ENCODE peak calls at places on chromosomes 4 and X, in four cellular contexts. One of them, this sample, is unnamed.
A peak's percentile ranks its signal among the peaks of the same experiment; 100 is the strongest.

GRCh38 chrX:46788902-46789301 is 30.0 kb upstream of the SLC9A7 start:
- DNase-seq in naive thymus-derived CD4-positive, alpha-beta T cell: no peak
- DNase-seq in AG04450: no peak
- DNase-seq in mammary epithelial cell: no peak
- DNase-seq in this sample: no peak

GRCh38 chrX:77440310-77440709 is 6.9 kb upstream of the FGF16 start:
- DNase-seq in AG04450: no peak
- DNase-seq in mammary epithelial cell: no peak
- DNase-seq in naive thymus-derived CD4-positive, alpha-beta T cell: no peak
- DNase-seq in this sample: no peak

GRCh38 chr4:152850377-152850776 is 70.6 kb downstream of the ARFIP1 start:
- DNase-seq in AG04450: no peak
- DNase-seq in mammary epithelial cell: peak; percentile 83
- DNase-seq in naive thymus-derived CD4-positive, alpha-beta T cell: no peak
- DNase-seq in this sample: peak; percentile 45

GRCh38 chr4:100981447-100982204 is 365.7 kb downstream of the PPP3CA start:
- DNase-seq in naive thymus-derived CD4-positive, alpha-beta T cell: no peak
- DNase-seq in AG04450: no peak
- DNase-seq in mammary epithelial cell: peak; percentile 32
- DNase-seq in this sample: no peak

GRCh38 chr4:164440196-164440595 is 313.7 kb upstream of the SMIM31 start:
- DNase-seq in mammary epithelial cell: peak; percentile 88
- DNase-seq in AG04450: no peak
- DNase-seq in naive thymus-derived CD4-positive, alpha-beta T cell: no peak
- DNase-seq in this sample: no peak

GRCh38 chrX:39519566-39520301 is 578.0 kb downstream of the BCOR start:
- DNase-seq in AG04450: no peak
- DNase-seq in naive thymus-derived CD4-positive, alpha-beta T cell: no peak
- DNase-seq in mammary epithelial cell: no peak
- DNase-seq in this sample: no peak

GRCh38 chr4:137263206-137263605 is 269.1 kb downstream of the PCDH18 start:
- DNase-seq in AG04450: no peak
- DNase-seq in naive thymus-derived CD4-positive, alpha-beta T cell: no peak
- DNase-seq in mammary epithelial cell: no peak
- DNase-seq in this sample: no peak

GRCh38 chr4:88005086-88005485 is 2.3 kb upstream of the PKD2 start:
- DNase-seq in mammary epithelial cell: no peak
- DNase-seq in naive thymus-derived CD4-positive, alpha-beta T cell: no peak
- DNase-seq in AG04450: no peak
- DNase-seq in this sample: no peak

GRCh38 chrX:136584545-136584944 is 52.5 kb downstream of the VGLL1 start:
- DNase-seq in AG04450: no peak
- DNase-seq in mammary epithelial cell: no peak
- DNase-seq in naive thymus-derived CD4-positive, alpha-beta T cell: no peak
- DNase-seq in this sample: no peak

GRCh38 chrX:124328765-124329164 is 3.7 kb upstream of the TEX13D start:
- DNase-seq in naive thymus-derived CD4-positive, alpha-beta T cell: no peak
- DNase-seq in AG04450: no peak
- DNase-seq in mammary epithelial cell: peak; percentile 71
- DNase-seq in this sample: no peak

GRCh38 chr4:178081931-178082330 is 639.7 kb upstream of the AGA start:
- DNase-seq in naive thymus-derived CD4-positive, alpha-beta T cell: no peak
- DNase-seq in mammary epithelial cell: no peak
- DNase-seq in AG04450: no peak
- DNase-seq in this sample: no peak

GRCh38 chr4:20251796-20252655 is at the start of gene SLIT2:
- DNase-seq in mammary epithelial cell: peak; percentile 55
- DNase-seq in AG04450: peak; percentile 52
- DNase-seq in naive thymus-derived CD4-positive, alpha-beta T cell: no peak
- DNase-seq in this sample: no peak

GRCh38 chrX:68829594-68830485 is 1.0 kb downstream of the EFNB1 start:
- DNase-seq in mammary epithelial cell: no peak
- DNase-seq in AG04450: no peak
- DNase-seq in naive thymus-derived CD4-positive, alpha-beta T cell: no peak
- DNase-seq in this sample: no peak

GRCh38 chr4:96472103-96472867 is 632.4 kb downstream of the PDHA2 start:
- DNase-seq in naive thymus-derived CD4-positive, alpha-beta T cell: no peak
- DNase-seq in AG04450: no peak
- DNase-seq in mammary epithelial cell: no peak
- DNase-seq in this sample: no peak

GRCh38 chr4:79576480-79576803 is 168.4 kb upstream of the GK2 start:
- DNase-seq in naive thymus-derived CD4-positive, alpha-beta T cell: no peak
- DNase-seq in mammary epithelial cell: peak; percentile 9
- DNase-seq in AG04450: no peak
- DNase-seq in this sample: no peak

GRCh38 chr4:42083816-42084215 is 68.6 kb downstream of the BEND4 start:
- DNase-seq in mammary epithelial cell: no peak
- DNase-seq in AG04450: no peak
- DNase-seq in naive thymus-derived CD4-positive, alpha-beta T cell: no peak
- DNase-seq in this sample: no peak

GRCh38 chr4:33381806-33382205 is 2661.6 kb downstream of the PCDH7 start:
- DNase-seq in naive thymus-derived CD4-positive, alpha-beta T cell: no peak
- DNase-seq in AG04450: no peak
- DNase-seq in mammary epithelial cell: no peak
- DNase-seq in this sample: no peak

GRCh38 chr4:125368684-125369083 is 53.9 kb downstream of the FAT4 start:
- DNase-seq in AG04450: peak; percentile 53
- DNase-seq in mammary epithelial cell: peak; percentile 29
- DNase-seq in naive thymus-derived CD4-positive, alpha-beta T cell: no peak
- DNase-seq in this sample: no peak

GRCh38 chr4:144564358-144564757 is 81.6 kb upstream of the HHIP start:
- DNase-seq in mammary epithelial cell: no peak
- DNase-seq in AG04450: no peak
- DNase-seq in naive thymus-derived CD4-positive, alpha-beta T cell: no peak
- DNase-seq in this sample: no peak

GRCh38 chr4:22848332-22848731 is 155.6 kb downstream of the GBA3 start:
- DNase-seq in AG04450: no peak
- DNase-seq in mammary epithelial cell: no peak
- DNase-seq in naive thymus-derived CD4-positive, alpha-beta T cell: no peak
- DNase-seq in this sample: no peak

GRCh38 chr4:15451181-15451865 is 18.4 kb upstream of the CC2D2A start:
- DNase-seq in AG04450: no peak
- DNase-seq in naive thymus-derived CD4-positive, alpha-beta T cell: no peak
- DNase-seq in mammary epithelial cell: no peak
- DNase-seq in this sample: no peak

GRCh38 chrX:52923781-52924241 is 26.7 kb downstream of the FAM156B start:
- DNase-seq in mammary epithelial cell: peak; percentile 61
- DNase-seq in naive thymus-derived CD4-positive, alpha-beta T cell: no peak
- DNase-seq in AG04450: no peak
- DNase-seq in this sample: no peak

GRCh38 chr4:151917145-151917775 is 156.5 kb upstream of the GATB start:
- DNase-seq in AG04450: no peak
- DNase-seq in naive thymus-derived CD4-positive, alpha-beta T cell: no peak
- DNase-seq in mammary epithelial cell: no peak
- DNase-seq in this sample: no peak

GRCh38 chr4:18020145-18020670 is 1.3 kb downstream of the LCORL start:
- DNase-seq in naive thymus-derived CD4-positive, alpha-beta T cell: no peak
- DNase-seq in AG04450: no peak
- DNase-seq in mammary epithelial cell: peak; percentile 13
- DNase-seq in this sample: no peak

GRCh38 chrX:38973327-38973726 is 172.1 kb downstream of the MID1IP1 start:
- DNase-seq in naive thymus-derived CD4-positive, alpha-beta T cell: no peak
- DNase-seq in mammary epithelial cell: no peak
- DNase-seq in AG04450: no peak
- DNase-seq in this sample: no peak

DNA sequence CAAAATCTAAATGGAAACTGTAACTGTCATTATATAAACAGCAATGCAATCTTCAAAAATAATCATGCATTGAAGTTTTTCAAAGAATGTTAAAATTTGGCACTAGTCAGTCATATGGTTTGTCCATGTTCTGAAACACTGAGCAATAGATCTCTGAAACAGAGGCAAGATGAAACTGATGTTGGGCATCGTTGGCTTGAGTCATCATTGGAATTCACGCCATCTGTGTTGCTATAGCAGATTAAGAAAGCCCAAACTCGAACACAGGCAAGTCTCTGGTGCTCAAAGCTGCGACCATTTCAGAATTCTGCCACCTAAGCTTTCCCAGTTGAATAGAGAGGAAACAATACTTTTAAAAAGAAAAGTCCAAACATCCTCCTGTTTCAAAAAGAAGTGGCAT is 114.1 kb upstream of the PPARGC1A start:
- DNase-seq in mammary epithelial cell: no peak
- DNase-seq in naive thymus-derived CD4-positive, alpha-beta T cell: no peak
- DNase-seq in AG04450: no peak
- DNase-seq in this sample: no peak
- H3K27ac ChIP-seq in mammary epithelial cell: no peak overlapping the region
- H3K27ac ChIP-seq in naive thymus-derived CD4-positive, alpha-beta T cell: no peak overlapping the region
- H3K27ac ChIP-seq in AG04450: no peak overlapping the region
- H3K27ac ChIP-seq in this sample: no peak overlapping the region

DNA sequence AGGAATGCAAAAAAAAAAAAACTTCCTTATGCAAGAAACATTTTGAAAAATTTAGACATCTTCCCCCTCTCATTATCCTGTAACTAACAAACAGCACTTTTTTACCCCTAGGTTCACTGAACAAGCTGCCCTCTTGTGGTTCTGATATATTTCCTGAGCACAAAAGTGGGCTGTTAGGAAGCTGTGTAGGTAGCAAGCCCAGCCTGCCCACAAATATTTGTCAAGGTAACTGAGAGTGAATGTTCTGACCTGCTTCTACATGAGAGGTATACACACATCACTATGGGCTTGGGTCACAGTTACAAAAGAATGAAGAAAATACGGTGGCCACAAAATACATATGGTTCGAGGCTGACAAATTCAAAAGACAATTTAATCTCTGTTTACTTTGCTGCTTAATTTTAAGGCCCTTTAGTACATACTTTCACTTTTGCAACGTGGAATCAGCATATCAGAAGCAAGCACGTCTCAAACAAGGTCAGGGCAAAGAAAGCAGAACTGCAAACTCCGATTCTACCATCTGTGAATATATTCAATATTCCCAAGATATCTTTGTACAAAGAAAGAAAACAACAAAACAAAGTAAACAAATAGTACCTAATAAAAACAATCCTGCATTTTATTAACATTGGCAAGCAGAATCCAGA is 78.6 kb downstream of the RBM47 start:
- DNase-seq in AG04450: no peak
- DNase-seq in mammary epithelial cell: peak; percentile 78
- DNase-seq in naive thymus-derived CD4-positive, alpha-beta T cell: peak; percentile 63
- DNase-seq in this sample: peak; percentile 10
- H3K4me3 ChIP-seq in AG04450: peak overlapping the region; percentile 34
- H3K4me3 ChIP-seq in mammary epithelial cell: peak overlapping the region; percentile 5
- H3K4me3 ChIP-seq in naive thymus-derived CD4-positive, alpha-beta T cell: peak overlapping the region; percentile 47
- H3K4me3 ChIP-seq in this sample: peak overlapping the region; percentile 25

GRCh38 chr4:19123681-19124080 is 1102.1 kb upstream of the LCORL start:
- DNase-seq in naive thymus-derived CD4-positive, alpha-beta T cell: no peak
- DNase-seq in AG04450: no peak
- DNase-seq in mammary epithelial cell: no peak
- DNase-seq in this sample: no peak
- H3K27ac ChIP-seq in naive thymus-derived CD4-positive, alpha-beta T cell: no peak overlapping the region
- H3K27ac ChIP-seq in AG04450: no peak overlapping the region
- H3K27ac ChIP-seq in mammary epithelial cell: no peak overlapping the region
- H3K27ac ChIP-seq in this sample: no peak overlapping the region

DNA sequence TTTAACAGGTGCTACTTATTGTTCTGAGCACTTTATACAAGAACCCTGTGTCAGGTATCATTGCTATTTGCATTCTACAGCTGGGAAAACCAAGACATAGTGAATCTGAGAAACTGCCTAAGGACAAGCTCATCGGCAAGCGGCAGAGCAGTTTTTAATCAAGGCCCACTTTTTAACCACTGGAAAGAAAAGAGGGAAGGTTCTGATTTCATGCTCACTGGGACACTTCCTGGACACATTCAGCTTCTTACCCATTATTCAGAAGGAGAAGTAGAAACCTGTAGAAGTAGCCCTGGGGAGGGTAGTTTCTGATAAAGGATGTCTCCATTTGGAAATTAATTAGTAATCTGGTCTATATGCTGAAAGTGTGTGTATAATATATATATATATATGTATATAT is 2.5 kb upstream of the LNX1 start:
- DNase-seq in naive thymus-derived CD4-positive, alpha-beta T cell: no peak
- DNase-seq in AG04450: no peak
- DNase-seq in mammary epithelial cell: no peak
- DNase-seq in this sample: no peak
- H3K4me3 ChIP-seq in naive thymus-derived CD4-positive, alpha-beta T cell: no peak overlapping the region
- H3K4me3 ChIP-seq in AG04450: no peak overlapping the region
- H3K4me3 ChIP-seq in mammary epithelial cell: no peak overlapping the region
- H3K4me3 ChIP-seq in this sample: no peak overlapping the region

DNA sequence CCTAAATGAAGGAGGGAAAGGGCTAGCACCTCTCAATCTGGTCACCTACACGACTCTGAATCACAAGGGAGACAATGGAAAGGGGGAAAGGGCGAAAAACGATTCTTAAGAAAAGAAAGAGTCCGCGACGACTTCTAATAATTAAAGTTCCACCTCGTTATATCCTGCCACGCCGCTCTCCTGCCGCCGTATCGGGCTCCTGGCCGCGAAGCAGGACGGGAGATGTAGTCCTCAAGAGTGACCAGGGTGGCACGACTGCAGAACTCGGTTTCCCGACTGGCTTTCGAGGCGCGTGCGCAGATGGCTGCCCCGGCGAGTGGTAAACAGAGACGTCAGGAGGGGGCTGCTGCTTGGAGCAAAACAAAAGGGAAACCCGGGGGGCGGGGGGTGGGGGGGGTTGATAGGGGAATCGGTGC is at the start of gene FOXO4:
- DNase-seq in AG04450: peak; percentile 41
- DNase-seq in mammary epithelial cell: peak; percentile 69
- DNase-seq in naive thymus-derived CD4-positive, alpha-beta T cell: peak; percentile 82
- DNase-seq in this sample: peak; percentile 74
- H3K27ac ChIP-seq in AG04450: no peak within 1 kb of the TSS
- H3K27ac ChIP-seq in mammary epithelial cell: no peak within 1 kb of the TSS
- H3K27ac ChIP-seq in naive thymus-derived CD4-positive, alpha-beta T cell: peak within 1 kb of the TSS; percentile 85
- H3K27ac ChIP-seq in this sample: peak within 1 kb of the TSS; percentile 34

GRCh38 chr4:46850026-46850425 is 59.0 kb downstream of the COX7B2 start:
- DNase-seq in AG04450: no peak
- DNase-seq in mammary epithelial cell: no peak
- DNase-seq in naive thymus-derived CD4-positive, alpha-beta T cell: no peak
- DNase-seq in this sample: no peak
- H3K4me3 ChIP-seq in AG04450: no peak overlapping the region
- H3K4me3 ChIP-seq in mammary epithelial cell: no peak overlapping the region
- H3K4me3 ChIP-seq in naive thymus-derived CD4-positive, alpha-beta T cell: no peak overlapping the region
- H3K4me3 ChIP-seq in this sample: no peak overlapping the region

GRCh38 chr4:3025881-3026280 is 48.5 kb downstream of the HTT-AS start:
- DNase-seq in AG04450: no peak
- DNase-seq in naive thymus-derived CD4-positive, alpha-beta T cell: no peak
- DNase-seq in mammary epithelial cell: no peak
- DNase-seq in this sample: no peak
- H3K27ac ChIP-seq in AG04450: no peak overlapping the region
- H3K27ac ChIP-seq in naive thymus-derived CD4-positive, alpha-beta T cell: no peak overlapping the region
- H3K27ac ChIP-seq in mammary epithelial cell: no peak overlapping the region
- H3K27ac ChIP-seq in this sample: no peak overlapping the region